ENCODE peak calls at places on chromosome 11, in ten cellular contexts. One of them, this sample, is unnamed. For H3K9me3, the result is how much of the 10 kb centered on the place peaks cover.

GRCh38 chr11:46696212-46696558 is 4.2 kb downstream of the ARHGAP1 start:
- DNase-seq in esophagus muscularis mucosa: no peak
- DNase-seq in stomach: no peak
- DNase-seq in ovary: no peak
- DNase-seq in A549: no peak
- DNase-seq in testis: peak
- DNase-seq in gastrocnemius medialis: peak
- DNase-seq in transverse colon: no peak
- DNase-seq in vagina: no peak
- DNase-seq in right lobe of liver: peak
- DNase-seq in this sample: no peak

GRCh38 chr11:114253771-114254170 is 42.4 kb upstream of the NNMT start:
- DNase-seq in ovary: no peak
- DNase-seq in A549: no peak
- DNase-seq in vagina: no peak
- DNase-seq in gastrocnemius medialis: no peak
- DNase-seq in right lobe of liver: no peak
- DNase-seq in esophagus muscularis mucosa: no peak
- DNase-seq in testis: no peak
- DNase-seq in transverse colon: no peak
- DNase-seq in stomach: no peak
- DNase-seq in this sample: no peak

GRCh38 chr11:70364198-70364597 is 34.1 kb upstream of the CTTN start:
- DNase-seq in transverse colon: no peak
- DNase-seq in esophagus muscularis mucosa: no peak
- DNase-seq in testis: no peak
- DNase-seq in right lobe of liver: no peak
- DNase-seq in ovary: no peak
- DNase-seq in vagina: no peak
- DNase-seq in gastrocnemius medialis: no peak
- DNase-seq in stomach: no peak
- DNase-seq in A549: no peak
- DNase-seq in this sample: no peak

GRCh38 chr11:61828629-61829407 is 718 bp downstream of the FADS2 start:
- DNase-seq in esophagus muscularis mucosa: peak
- DNase-seq in vagina: no peak
- DNase-seq in transverse colon: no peak
- DNase-seq in right lobe of liver: peak
- DNase-seq in stomach: no peak
- DNase-seq in gastrocnemius medialis: peak
- DNase-seq in ovary: peak
- DNase-seq in testis: peak
- DNase-seq in A549: peak
- DNase-seq in this sample: peak

GRCh38 chr11:125342281-125342980 is 153.6 kb downstream of the FEZ1 start:
- DNase-seq in transverse colon: no peak
- DNase-seq in right lobe of liver: no peak
- DNase-seq in gastrocnemius medialis: no peak
- DNase-seq in A549: no peak
- DNase-seq in ovary: no peak
- DNase-seq in stomach: no peak
- DNase-seq in testis: no peak
- DNase-seq in esophagus muscularis mucosa: no peak
- DNase-seq in vagina: no peak
- DNase-seq in this sample: peak

GRCh38 chr11:36349345-36350136 is 53.5 kb downstream of the PRR5L start:
- DNase-seq in A549: no peak
- DNase-seq in vagina: no peak
- DNase-seq in transverse colon: no peak
- DNase-seq in stomach: no peak
- DNase-seq in ovary: no peak
- DNase-seq in testis: no peak
- DNase-seq in right lobe of liver: no peak
- DNase-seq in gastrocnemius medialis: no peak
- DNase-seq in esophagus muscularis mucosa: peak
- DNase-seq in this sample: no peak

GRCh38 chr11:95067042-95067827 is 516 bp downstream of the SRSF8 start:
- DNase-seq in vagina: no peak
- DNase-seq in transverse colon: peak
- DNase-seq in esophagus muscularis mucosa: peak
- DNase-seq in A549: peak
- DNase-seq in gastrocnemius medialis: peak
- DNase-seq in right lobe of liver: peak
- DNase-seq in stomach: peak
- DNase-seq in ovary: peak
- DNase-seq in testis: peak
- DNase-seq in this sample: peak

GRCh38 chr11:24588075-24588474 is 91.2 kb downstream of the LUZP2 start:
- DNase-seq in ovary: no peak
- DNase-seq in transverse colon: no peak
- DNase-seq in A549: no peak
- DNase-seq in vagina: no peak
- DNase-seq in gastrocnemius medialis: no peak
- DNase-seq in stomach: no peak
- DNase-seq in right lobe of liver: no peak
- DNase-seq in esophagus muscularis mucosa: no peak
- DNase-seq in testis: no peak
- DNase-seq in this sample: no peak

GRCh38 chr11:112605093-112605666 is 344.5 kb upstream of the PLET1 start:
- DNase-seq in stomach: no peak
- DNase-seq in ovary: no peak
- DNase-seq in gastrocnemius medialis: no peak
- DNase-seq in esophagus muscularis mucosa: no peak
- DNase-seq in vagina: no peak
- DNase-seq in right lobe of liver: no peak
- DNase-seq in testis: no peak
- DNase-seq in transverse colon: no peak
- DNase-seq in A549: no peak
- DNase-seq in this sample: no peak

GRCh38 chr11:9859491-9860305 is 195.8 kb downstream of the SWAP70 start:
- DNase-seq in gastrocnemius medialis: no peak
- DNase-seq in stomach: no peak
- DNase-seq in ovary: no peak
- DNase-seq in A549: no peak
- DNase-seq in esophagus muscularis mucosa: no peak
- DNase-seq in transverse colon: no peak
- DNase-seq in vagina: no peak
- DNase-seq in right lobe of liver: no peak
- DNase-seq in testis: no peak
- DNase-seq in this sample: no peak

GRCh38 chr11:74162688-74163467 is 7.9 kb downstream of the C2CD3 start:
- DNase-seq in stomach: no peak
- DNase-seq in A549: no peak
- DNase-seq in esophagus muscularis mucosa: no peak
- DNase-seq in transverse colon: no peak
- DNase-seq in vagina: no peak
- DNase-seq in testis: no peak
- DNase-seq in gastrocnemius medialis: no peak
- DNase-seq in ovary: no peak
- DNase-seq in right lobe of liver: no peak
- DNase-seq in this sample: no peak

GRCh38 chr11:36233226-36233625 is 56.0 kb downstream of the COMMD9 start:
- DNase-seq in transverse colon: no peak
- DNase-seq in right lobe of liver: no peak
- DNase-seq in A549: no peak
- DNase-seq in ovary: no peak
- DNase-seq in testis: no peak
- DNase-seq in stomach: no peak
- DNase-seq in vagina: no peak
- DNase-seq in gastrocnemius medialis: no peak
- DNase-seq in esophagus muscularis mucosa: no peak
- DNase-seq in this sample: no peak

GRCh38 chr11:17598700-17599459 is 51.8 kb downstream of the OTOG start:
- DNase-seq in esophagus muscularis mucosa: peak
- DNase-seq in A549: peak
- DNase-seq in gastrocnemius medialis: peak
- DNase-seq in stomach: peak
- DNase-seq in vagina: peak
- DNase-seq in right lobe of liver: peak
- DNase-seq in ovary: peak
- DNase-seq in transverse colon: peak
- DNase-seq in testis: peak
- DNase-seq in this sample: peak

GRCh38 chr11:12074529-12075195 is 35.7 kb upstream of the MICAL2 start:
- DNase-seq in right lobe of liver: no peak
- DNase-seq in esophagus muscularis mucosa: no peak
- DNase-seq in gastrocnemius medialis: peak
- DNase-seq in ovary: no peak
- DNase-seq in testis: no peak
- DNase-seq in stomach: no peak
- DNase-seq in transverse colon: no peak
- DNase-seq in A549: no peak
- DNase-seq in vagina: no peak
- DNase-seq in this sample: no peak

GRCh38 chr11:133228406-133229330 is 303.6 kb downstream of the OPCML start:
- DNase-seq in gastrocnemius medialis: no peak
- DNase-seq in esophagus muscularis mucosa: no peak
- DNase-seq in vagina: no peak
- DNase-seq in ovary: no peak
- DNase-seq in A549: no peak
- DNase-seq in transverse colon: peak
- DNase-seq in testis: peak
- DNase-seq in right lobe of liver: no peak
- DNase-seq in stomach: peak
- DNase-seq in this sample: no peak

GRCh38 chr11:85822814-85823213 is 11.9 kb upstream of the SYTL2 start:
- DNase-seq in gastrocnemius medialis: no peak
- DNase-seq in transverse colon: no peak
- DNase-seq in A549: no peak
- DNase-seq in esophagus muscularis mucosa: no peak
- DNase-seq in ovary: no peak
- DNase-seq in testis: no peak
- DNase-seq in vagina: no peak
- DNase-seq in right lobe of liver: no peak
- DNase-seq in stomach: no peak
- DNase-seq in this sample: no peak

GRCh38 chr11:126790550-126790981 is 210.0 kb downstream of the KIRREL3 start:
- DNase-seq in testis: no peak
- DNase-seq in esophagus muscularis mucosa: no peak
- DNase-seq in stomach: no peak
- DNase-seq in transverse colon: no peak
- DNase-seq in gastrocnemius medialis: no peak
- DNase-seq in A549: no peak
- DNase-seq in vagina: no peak
- DNase-seq in ovary: no peak
- DNase-seq in right lobe of liver: no peak
- DNase-seq in this sample: no peak

GRCh38 chr11:122676638-122677037 is 21.1 kb downstream of the UBASH3B start:
- DNase-seq in right lobe of liver: no peak
- DNase-seq in vagina: no peak
- DNase-seq in stomach: no peak
- DNase-seq in transverse colon: no peak
- DNase-seq in esophagus muscularis mucosa: no peak
- DNase-seq in gastrocnemius medialis: no peak
- DNase-seq in ovary: no peak
- DNase-seq in A549: peak
- DNase-seq in testis: no peak
- DNase-seq in this sample: no peak

GRCh38 chr11:705646-706438 is at the start of gene EPS8L2:
- DNase-seq in right lobe of liver: peak
- DNase-seq in stomach: peak
- DNase-seq in esophagus muscularis mucosa: no peak
- DNase-seq in transverse colon: peak
- DNase-seq in gastrocnemius medialis: peak
- DNase-seq in vagina: no peak
- DNase-seq in ovary: peak
- DNase-seq in testis: no peak
- DNase-seq in A549: no peak
- DNase-seq in this sample: no peak
- TF ChIP-seq POLR2A in right lobe of liver: peak
- TF ChIP-seq POLR2A in stomach: no peak
- TF ChIP-seq POLR2A in esophagus muscularis mucosa: no peak
- TF ChIP-seq POLR2A in transverse colon: no peak
- TF ChIP-seq POLR2A in gastrocnemius medialis: no peak
- TF ChIP-seq POLR2A in vagina: no peak
- TF ChIP-seq POLR2A in ovary: no peak
- TF ChIP-seq POLR2A in testis: no peak
- TF ChIP-seq POLR2A in A549: peak
- TF ChIP-seq POLR2A in this sample: no peak

GRCh38 chr11:2655320-2655719 is 44.5 kb downstream of the KCNQ1OT1 start:
- DNase-seq in stomach: no peak
- DNase-seq in transverse colon: no peak
- DNase-seq in vagina: no peak
- DNase-seq in right lobe of liver: no peak
- DNase-seq in gastrocnemius medialis: no peak
- DNase-seq in esophagus muscularis mucosa: peak
- DNase-seq in A549: no peak
- DNase-seq in ovary: no peak
- DNase-seq in testis: no peak
- DNase-seq in this sample: no peak
- H3K9me3 ChIP-seq in stomach: under half
- H3K9me3 ChIP-seq in transverse colon: under half
- H3K9me3 ChIP-seq in vagina: under half
- H3K9me3 ChIP-seq in right lobe of liver: under half
- H3K9me3 ChIP-seq in gastrocnemius medialis: under half
- H3K9me3 ChIP-seq in esophagus muscularis mucosa: under half
- H3K9me3 ChIP-seq in A549: half or more
- H3K9me3 ChIP-seq in ovary: under half
- H3K9me3 ChIP-seq in testis: under half
- H3K9me3 ChIP-seq in this sample: under half

DNA sequence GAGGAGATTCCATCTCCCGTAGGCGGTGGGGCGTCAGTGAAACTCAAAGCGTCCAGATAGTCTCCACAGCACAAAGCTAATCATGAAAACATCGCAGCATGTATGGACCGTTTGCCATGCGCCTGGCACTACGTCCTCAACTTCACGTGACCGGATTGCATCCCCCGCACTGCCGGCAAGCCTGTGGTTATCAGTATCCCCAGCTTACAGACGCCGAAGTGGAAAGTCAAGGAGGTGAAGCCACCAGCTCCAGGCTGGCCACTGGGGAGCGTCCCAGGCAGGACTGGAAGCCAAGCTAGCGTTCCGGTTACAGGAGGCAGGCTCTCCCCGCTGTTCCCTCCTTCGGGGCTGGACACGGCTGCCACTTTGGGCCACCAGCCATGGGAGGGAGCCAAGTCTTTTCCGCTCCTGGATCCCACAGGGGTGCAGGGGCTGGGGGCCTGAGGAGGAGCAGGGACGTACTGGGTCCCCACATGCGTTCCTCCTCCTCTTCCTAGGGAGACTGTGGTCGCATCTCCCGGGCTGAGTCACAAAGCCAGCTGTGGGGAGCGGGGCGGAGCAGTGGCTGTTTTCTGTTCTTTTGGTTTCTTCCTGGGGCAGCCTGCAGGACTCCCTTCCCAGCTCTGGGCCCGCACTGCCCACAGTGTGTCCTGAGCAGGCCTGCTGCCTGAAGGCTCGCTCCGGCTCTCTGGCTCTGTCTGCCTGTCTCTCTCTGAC is 4.3 kb upstream of the OSBPL5 start:
- DNase-seq in testis: peak
- DNase-seq in gastrocnemius medialis: peak
- DNase-seq in stomach: peak
- DNase-seq in vagina: no peak
- DNase-seq in transverse colon: peak
- DNase-seq in ovary: no peak
- DNase-seq in right lobe of liver: peak
- DNase-seq in A549: no peak
- DNase-seq in esophagus muscularis mucosa: no peak
- DNase-seq in this sample: no peak
- TF ChIP-seq POLR2A in testis: no peak
- TF ChIP-seq POLR2A in gastrocnemius medialis: no peak
- TF ChIP-seq POLR2A in stomach: no peak
- TF ChIP-seq POLR2A in vagina: no peak
- TF ChIP-seq POLR2A in transverse colon: no peak
- TF ChIP-seq POLR2A in ovary: no peak
- TF ChIP-seq POLR2A in right lobe of liver: no peak
- TF ChIP-seq POLR2A in A549: no peak
- TF ChIP-seq POLR2A in esophagus muscularis mucosa: no peak
- TF ChIP-seq POLR2A in this sample: peak

GRCh38 chr11:123738374-123738773 is 3.1 kb downstream of the ZNF202 start:
- DNase-seq in gastrocnemius medialis: no peak
- DNase-seq in esophagus muscularis mucosa: no peak
- DNase-seq in testis: no peak
- DNase-seq in transverse colon: no peak
- DNase-seq in ovary: no peak
- DNase-seq in right lobe of liver: no peak
- DNase-seq in A549: no peak
- DNase-seq in stomach: no peak
- DNase-seq in vagina: no peak
- DNase-seq in this sample: no peak
- H3K9me3 ChIP-seq in gastrocnemius medialis: under half
- H3K9me3 ChIP-seq in esophagus muscularis mucosa: under half
- H3K9me3 ChIP-seq in testis: under half
- H3K9me3 ChIP-seq in transverse colon: under half
- H3K9me3 ChIP-seq in ovary: under half
- H3K9me3 ChIP-seq in right lobe of liver: under half
- H3K9me3 ChIP-seq in A549: under half
- H3K9me3 ChIP-seq in stomach: under half
- H3K9me3 ChIP-seq in vagina: under half
- H3K9me3 ChIP-seq in this sample: under half